ENCODE peak calls at places on chromosomes 4 and X, in eight cellular contexts. Q, Y, Z, G, K, W, B and V are unnamed samples.

GRCh38 chrX:21638311-21638710 is 19.8 kb downstream of the KLHL34 start:
- DNase-seq in Y (no peak), G (no peak), K (no peak), W (peak), B (peak), Q (no peak), Z (no peak), V (no peak)

GRCh38 chrX:40279091-40279430 is 181.3 kb upstream of the BCOR start:
- DNase-seq in Z (no peak), W (no peak), Q (no peak), B (no peak), Y (no peak), K (no peak), G (no peak), V (no peak)

GRCh38 chr4:75634951-75635350 is 4.6 kb upstream of the CDKL2 start:
- DNase-seq in Y (no peak), K (no peak), Z (no peak), W (no peak), Q (no peak), G (no peak), B (no peak), V (no peak)

GRCh38 chr4:24105183-24106039 is 215.6 kb upstream of the PPARGC1A start:
- DNase-seq in K (no peak), B (peak), Z (peak), Q (no peak), Y (no peak), W (peak), G (no peak), V (no peak)

GRCh38 chr4:113582737-113583136 is 178.8 kb downstream of the CAMK2D start:
- DNase-seq in B (no peak), Z (no peak), G (no peak), Y (no peak), W (no peak), K (no peak), Q (no peak), V (no peak)

GRCh38 chr4:164956766-164957643 is 20.5 kb downstream of the TRIM61 start:
- DNase-seq in Q (peak), Y (peak), K (peak), Z (peak), W (peak), B (peak), G (no peak), V (peak)

GRCh38 chrX:139889760-139890159 is 43.1 kb downstream of the ATP11C start:
- DNase-seq in K (no peak), B (peak), Z (no peak), W (peak), G (no peak), Q (no peak), Y (peak), V (no peak)

GRCh38 chr4:182643801-182644311 is 273.3 kb downstream of the DCTD start:
- DNase-seq in Y (peak), Q (no peak), Z (no peak), G (no peak), K (no peak), W (peak), B (no peak), V (no peak)

GRCh38 chrX:74246524-74246923 is 57.5 kb upstream of the ZCCHC13 start:
- DNase-seq in Y (no peak), G (no peak), W (peak), B (peak), Q (no peak), K (no peak), Z (no peak), V (no peak)

GRCh38 chrX:46961574-46962279 is 49.5 kb downstream of the JADE3 start:
- DNase-seq in B (no peak), W (no peak), G (no peak), Z (no peak), K (no peak), Y (no peak), Q (peak), V (no peak)

GRCh38 chr4:88737304-88738015 is 39.8 kb upstream of the NAP1L5 start:
- DNase-seq in K (no peak), B (peak), Z (peak), G (no peak), Y (no peak), W (no peak), Q (no peak), V (no peak)

GRCh38 chrX:26511621-26512363 is 295.8 kb downstream of the MAGEB5 start:
- DNase-seq in Y (peak), G (peak), K (no peak), B (no peak), Q (no peak), Z (no peak), W (no peak), V (no peak)

GRCh38 chr4:167873536-167873935 is 218.8 kb upstream of the ANXA10 start:
- DNase-seq in W (no peak), K (no peak), Q (no peak), B (no peak), G (no peak), Y (no peak), Z (no peak), V (no peak)

GRCh38 chr4:126306152-126306869 is 991.6 kb downstream of the FAT4 start:
- DNase-seq in Q (no peak), G (no peak), Z (peak), Y (no peak), B (no peak), K (no peak), W (no peak), V (no peak)

GRCh38 chr4:55124337-55125076 is 888 bp downstream of the KDR start:
- DNase-seq in G (no peak), Q (no peak), K (no peak), W (no peak), Y (peak), Z (no peak), B (no peak), V (no peak)

GRCh38 chrX:80765226-80765625 is 44.5 kb downstream of the BRWD3 start:
- DNase-seq in Y (peak), G (no peak), K (peak), B (peak), W (peak), Z (no peak), Q (no peak), V (no peak)

GRCh38 chr4:139692300-139693012 is 26.8 kb downstream of the MGST2 start:
- DNase-seq in G (peak), Y (peak), K (no peak), W (peak), B (no peak), Q (peak), Z (peak), V (no peak)

GRCh38 chrX:39814391-39814790 is 283.4 kb downstream of the BCOR start:
- DNase-seq in K (peak), Y (peak), Q (peak), B (no peak), Z (no peak), G (peak), W (peak), V (peak)

GRCh38 chr4:56757270-56757746 is 64.2 kb downstream of the SPINK2 start:
- DNase-seq in B (peak), G (no peak), Q (no peak), K (no peak), Z (no peak), Y (no peak), W (peak), V (peak)